ENCODE peak calls at places on chromosomes 1 and 21, in four cellular contexts. Y is GM23248, U is AG04450, F is OCI-LY7. W is an unnamed sample.

GRCh38 chr1:234997201-234998173 is 131.2 kb downstream of the TOMM20 start:
- DNase-seq in Y (peak), U (peak), F (no peak), W (no peak)

GRCh38 chr1:175317309-175317708 is 124.7 kb upstream of the KIAA0040 start:
- DNase-seq in Y (no peak), U (no peak), F (peak), W (peak)

GRCh38 chr1:204102029-204102611 is 29.2 kb downstream of the SOX13 start:
- DNase-seq in Y (no peak), U (no peak), F (no peak), W (no peak)

GRCh38 chr1:55418625-55419024 is 203.5 kb upstream of the USP24 start:
- DNase-seq in Y (no peak), U (no peak), F (no peak), W (no peak)

GRCh38 chr1:152870831-152871730 is 7.0 kb upstream of the SMCP start:
- DNase-seq in Y (peak), U (no peak), F (peak), W (no peak)

GRCh38 chr1:16204634-16205332 is 7.7 kb downstream of the ARHGEF19 start:
- DNase-seq in Y (peak), U (no peak), F (peak), W (peak)

GRCh38 chr1:47436979-47437517 is 796 bp upstream of the FOXD2 start:
- DNase-seq in Y (peak), U (no peak), F (peak), W (peak)

GRCh38 chr1:236282159-236282716 is 480 bp upstream of the ERO1B start:
- DNase-seq in Y (no peak), U (no peak), F (peak), W (no peak)

DNA sequence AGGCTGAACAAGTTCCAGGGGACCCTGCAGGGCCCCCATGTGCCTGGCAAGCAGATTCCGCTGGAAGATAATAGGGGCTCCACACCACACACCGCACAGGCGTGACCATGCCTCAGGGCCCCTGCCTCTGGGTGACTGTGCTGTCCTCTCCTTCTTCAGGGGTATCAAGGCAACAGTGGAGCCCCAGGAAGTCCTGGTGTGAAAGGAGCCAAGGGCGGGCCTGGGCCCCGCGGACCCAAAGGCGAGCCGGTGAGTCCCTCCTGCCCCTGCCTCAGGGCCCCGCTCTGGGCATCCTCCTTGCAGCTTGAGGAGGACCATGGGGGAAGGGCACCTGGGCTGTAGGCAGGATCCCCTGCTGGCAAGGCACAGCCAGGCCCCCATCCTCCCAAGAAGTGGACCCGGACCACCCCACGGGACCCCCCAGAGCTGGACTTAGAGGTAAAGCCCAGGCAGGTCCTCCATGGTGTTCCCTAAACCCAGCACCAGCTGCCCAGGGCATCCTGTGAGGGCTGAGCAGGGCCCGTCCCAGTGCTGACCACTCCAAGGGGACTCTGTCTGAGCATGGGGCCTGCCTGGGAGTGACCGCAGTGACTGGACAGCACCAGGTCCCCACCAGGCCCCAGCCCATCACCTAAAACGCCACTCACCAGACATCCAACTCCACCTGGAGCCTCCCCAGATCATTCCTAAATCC is 21.1 kb downstream of the COL6A2 start:
- DNase-seq in Y (no peak), U (no peak), F (no peak), W (no peak)
- H3K27ac ChIP-seq in Y (no peak), U (peak), F (no peak), W (no peak)

GRCh38 chr1:39116116-39116607 is 88.3 kb upstream of the MACF1 start:
- DNase-seq in Y (no peak), U (no peak), F (no peak), W (no peak)
- H3K27ac ChIP-seq in Y (no peak), U (no peak), F (no peak), W (no peak)

GRCh38 chr1:36111151-36111550 is 13.9 kb downstream of the COL8A2 start:
- DNase-seq in Y (no peak), U (no peak), F (no peak), W (no peak)
- H3K27ac ChIP-seq in Y (no peak), U (no peak), F (no peak), W (no peak)

DNA sequence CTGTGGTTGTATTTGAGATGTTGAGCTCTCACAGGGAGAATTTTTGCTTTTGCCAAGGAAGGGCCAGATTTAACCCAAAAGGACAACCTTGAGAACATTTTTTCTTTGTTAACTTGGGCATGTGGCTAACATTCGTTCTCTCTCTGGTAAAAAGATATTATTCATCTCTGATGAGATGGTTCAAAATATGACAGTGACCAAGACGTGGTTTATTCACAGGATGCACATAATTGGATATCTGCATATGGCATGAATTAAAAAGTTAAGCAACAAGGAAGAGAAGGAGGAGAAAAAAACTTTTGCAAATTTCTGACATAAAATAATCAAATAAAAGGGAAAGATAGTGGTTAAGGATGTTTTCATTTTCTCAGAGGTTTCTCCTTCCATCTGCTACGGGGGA is 43.1 kb upstream of the BCL10 start:
- DNase-seq in Y (peak), U (no peak), F (no peak), W (no peak)
- H3K27ac ChIP-seq in Y (peak), U (no peak), F (no peak), W (no peak)

GRCh38 chr1:84841971-84842370 is 51.0 kb downstream of the LPAR3 start:
- DNase-seq in Y (no peak), U (no peak), F (no peak), W (no peak)
- H3K27ac ChIP-seq in Y (no peak), U (no peak), F (no peak), W (no peak)

GRCh38 chr1:2561898-2562895 is 6.0 kb downstream of the TNFRSF14 start:
- DNase-seq in Y (peak), U (no peak), F (no peak), W (no peak)
- H3K27ac ChIP-seq in Y (no peak), U (no peak), F (no peak), W (peak)

DNA sequence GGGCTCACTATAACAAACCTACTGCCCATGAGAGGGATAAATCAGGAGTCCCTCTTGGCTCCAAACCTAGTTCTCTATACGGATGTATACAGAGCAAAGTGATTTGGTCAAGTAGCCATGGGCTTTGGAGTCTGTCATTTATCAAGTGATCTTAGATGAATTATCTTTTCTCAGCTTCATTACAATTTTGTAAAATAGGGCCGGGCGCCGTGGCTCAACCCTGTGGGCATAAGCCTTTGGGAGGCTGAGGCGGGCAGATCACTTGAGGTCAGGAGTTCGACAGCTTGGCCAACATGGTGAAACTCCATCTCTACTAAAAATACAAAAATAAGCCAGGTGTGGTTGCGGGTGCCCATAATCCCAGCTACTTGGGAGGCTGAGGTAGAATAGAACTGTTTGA is 22.7 kb downstream of the ENSA start:
- DNase-seq in Y (no peak), U (no peak), F (no peak), W (no peak)
- H3K27ac ChIP-seq in Y (no peak), U (no peak), F (no peak), W (no peak)

DNA sequence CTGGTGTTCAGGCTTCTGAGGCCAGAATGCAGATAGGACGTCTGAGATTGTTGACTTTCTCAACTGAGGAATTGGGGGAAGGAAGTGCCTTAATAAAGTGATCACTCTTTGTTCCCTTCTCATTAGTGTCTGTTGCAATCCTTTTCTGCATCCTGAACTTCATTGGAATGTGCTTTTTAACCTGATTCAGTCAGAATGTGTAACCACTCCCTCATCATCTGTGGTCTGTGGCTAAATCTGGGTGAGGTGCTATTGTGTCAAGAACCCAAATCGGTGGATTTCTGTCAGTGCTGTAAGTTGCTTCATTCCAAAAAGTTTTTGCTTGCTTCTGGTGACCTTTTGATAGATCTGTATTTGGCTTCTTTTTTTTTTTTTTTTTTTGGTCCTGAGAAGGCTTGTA is 38.2 kb downstream of the ARID1A start:
- DNase-seq in Y (peak), U (no peak), F (no peak), W (peak)
- H3K27ac ChIP-seq in Y (peak), U (peak), F (no peak), W (peak)